ENCODE peak calls at places on chromosomes 4 and X, in five cellular contexts. C is IMR-90, U is PC-3, N is tibial artery, P is hepatocyte. T is an unnamed sample. For H3K36me3, the result is how much of the 10 kb centered on the place peaks cover.

GRCh38 chr4:189121336-189121735 is 819.3 kb upstream of the FRG1 start:
- DNase-seq in C (no peak), U (no peak), N (no peak), P (no peak), T (no peak)

GRCh38 chr4:39514888-39515401 is 12.3 kb downstream of the UGDH start:
- DNase-seq in C (peak), U (peak), N (no peak), P (peak), T (peak)

GRCh38 chr4:84498203-84499026 is 677 bp downstream of the NKX6-1 start:
- DNase-seq in C (peak), U (peak), N (no peak), P (peak), T (peak)

GRCh38 chr4:77852892-77853495 is 9.6 kb upstream of the MRPL1 start:
- DNase-seq in C (no peak), U (no peak), N (no peak), P (no peak), T (no peak)

GRCh38 chrX:44080083-44080482 is 106.9 kb upstream of the NDP start:
- DNase-seq in C (no peak), U (no peak), N (no peak), P (no peak), T (no peak)

GRCh38 chr4:114603455-114603854 is 4.8 kb downstream of the UGT8 start:
- DNase-seq in C (no peak), U (no peak), N (no peak), P (no peak), T (no peak)

GRCh38 chrX:95889279-95889678 is 795.4 kb upstream of the DIAPH2 start:
- DNase-seq in C (no peak), U (no peak), N (no peak), P (no peak), T (no peak)

GRCh38 chr4:4858527-4858926 is 938 bp upstream of the MSX1 start:
- DNase-seq in C (no peak), U (no peak), N (no peak), P (no peak), T (no peak)

GRCh38 chr4:139552908-139553307 is 3.1 kb downstream of the SETD7 start:
- DNase-seq in C (no peak), U (no peak), N (no peak), P (no peak), T (no peak)

GRCh38 chr4:40301592-40301991 is 33.5 kb upstream of the CHRNA9 start:
- DNase-seq in C (no peak), U (no peak), N (peak), P (no peak), T (no peak)

GRCh38 chr4:15400911-15401671 is 26.7 kb upstream of the C1QTNF7 start:
- DNase-seq in C (peak), U (peak), N (peak), P (peak), T (peak)

GRCh38 chrX:155216940-155217450 is 735 bp downstream of the VBP1 start:
- DNase-seq in C (peak), U (peak), N (no peak), P (peak), T (peak)

GRCh38 chr4:498328-498919 is 532 bp downstream of the ZNF721 start:
- DNase-seq in C (no peak), U (no peak), N (no peak), P (no peak), T (peak)

GRCh38 chr4:147589586-147589985 is 27.6 kb upstream of the TMEM184C start:
- DNase-seq in C (no peak), U (no peak), N (no peak), P (no peak), T (peak)

GRCh38 chr4:93031431-93032098 is 727.8 kb downstream of the GRID2 start:
- DNase-seq in C (no peak), U (no peak), N (no peak), P (no peak), T (no peak)

GRCh38 chr4:184347251-184348239 is 126.8 kb downstream of the IRF2 start:
- DNase-seq in C (peak), U (peak), N (no peak), P (peak), T (no peak)

GRCh38 chrX:148552775-148553174 is 52.4 kb downstream of the AFF2 start:
- DNase-seq in C (no peak), U (no peak), N (no peak), P (no peak), T (no peak)

GRCh38 chrX:16239211-16239610 is 71.9 kb downstream of the MAGEB17 start:
- DNase-seq in C (peak), U (peak), N (no peak), P (peak), T (peak)

GRCh38 chr4:182306792-182307507 is 63.7 kb downstream of the TENM3 start:
- DNase-seq in C (peak), U (no peak), N (no peak), P (no peak), T (no peak)

GRCh38 chr4:83251074-83251835 is 33.3 kb downstream of the COQ2 start:
- DNase-seq in C (no peak), U (no peak), N (no peak), P (no peak), T (no peak)

DNA sequence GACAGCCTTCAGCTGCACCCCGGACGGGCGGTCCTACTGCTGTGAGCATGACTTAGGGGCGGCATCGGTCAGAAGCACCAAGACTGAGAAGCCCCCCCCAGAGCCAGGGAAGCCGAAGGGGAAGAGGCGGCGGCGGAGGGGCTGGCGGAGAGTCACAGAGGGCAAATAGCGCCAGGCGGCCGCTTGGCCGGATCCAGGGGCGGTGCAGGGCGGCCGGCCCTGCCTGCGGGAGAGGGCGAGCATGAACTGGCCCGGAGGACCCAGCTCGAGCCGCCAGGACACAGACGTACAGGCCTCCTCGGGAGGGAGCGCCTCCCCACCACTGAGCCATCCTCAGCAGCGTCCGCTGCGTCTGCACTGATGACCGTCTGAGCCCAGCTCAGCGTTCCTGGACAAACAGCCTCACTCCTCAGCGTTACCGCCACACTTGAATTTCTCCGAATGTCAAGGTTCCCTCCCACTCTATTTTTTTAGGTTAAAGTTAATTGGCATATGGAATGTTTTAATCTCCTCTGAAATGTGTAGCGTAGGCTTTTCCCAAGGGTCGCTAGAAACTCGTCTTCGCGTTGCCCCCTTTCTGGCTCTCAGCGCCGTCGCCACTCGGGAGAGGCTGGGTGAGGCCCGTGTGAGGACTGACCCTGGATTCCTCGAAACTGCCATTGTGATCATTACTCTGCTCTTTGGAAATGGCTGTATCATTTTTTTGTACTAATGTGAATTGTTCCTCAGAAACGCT is 29.9 kb downstream of the NELFA start:
- DNase-seq in C (no peak), U (no peak), N (no peak), P (no peak), T (no peak)
- H3K36me3 ChIP-seq in C (half or more), U (under half), N (half or more), P (under half), T (under half)

DNA sequence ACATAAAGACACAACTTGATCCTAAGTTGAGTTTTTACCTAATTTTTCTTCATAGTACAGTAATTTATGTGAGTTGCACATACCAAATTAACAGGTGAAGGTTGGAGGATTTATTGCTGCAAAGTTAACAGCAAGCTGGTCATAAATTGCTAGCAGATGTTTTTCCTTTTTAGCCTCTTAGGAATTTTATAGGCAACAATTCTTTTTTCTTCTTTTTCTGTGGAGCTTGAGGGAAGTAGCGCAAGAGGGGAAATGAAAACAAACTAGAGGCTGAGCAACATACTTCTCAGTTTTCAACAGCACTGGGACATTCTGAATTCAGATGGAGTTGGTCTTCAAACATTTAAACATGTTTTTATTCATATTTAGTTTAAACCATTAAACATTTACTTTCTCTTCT is 63.7 kb upstream of the TLR2 start:
- DNase-seq in C (peak), U (no peak), N (no peak), P (no peak), T (no peak)
- H3K36me3 ChIP-seq in C (under half), U (under half), N (half or more), P (under half), T (under half)

GRCh38 chr4:75081561-75081960 is 148.6 kb downstream of the PARM1 start:
- DNase-seq in C (no peak), U (no peak), N (no peak), P (no peak), T (no peak)

GRCh38 chr4:75087865-75088264 is 154.9 kb downstream of the PARM1 start:
- DNase-seq in C (no peak), U (no peak), N (no peak), P (no peak), T (no peak)

GRCh38 chr4:75089206-75089605 is 156.3 kb downstream of the PARM1 start:
- DNase-seq in C (no peak), U (no peak), N (no peak), P (no peak), T (no peak)

GRCh38 chr4:75087416-75087815 is 154.5 kb downstream of the PARM1 start:
- DNase-seq in C (no peak), U (no peak), N (no peak), P (no peak), T (no peak)
- H3K36me3 ChIP-seq in C (under half), U (under half), N (under half), P (under half), T (under half)

DNA sequence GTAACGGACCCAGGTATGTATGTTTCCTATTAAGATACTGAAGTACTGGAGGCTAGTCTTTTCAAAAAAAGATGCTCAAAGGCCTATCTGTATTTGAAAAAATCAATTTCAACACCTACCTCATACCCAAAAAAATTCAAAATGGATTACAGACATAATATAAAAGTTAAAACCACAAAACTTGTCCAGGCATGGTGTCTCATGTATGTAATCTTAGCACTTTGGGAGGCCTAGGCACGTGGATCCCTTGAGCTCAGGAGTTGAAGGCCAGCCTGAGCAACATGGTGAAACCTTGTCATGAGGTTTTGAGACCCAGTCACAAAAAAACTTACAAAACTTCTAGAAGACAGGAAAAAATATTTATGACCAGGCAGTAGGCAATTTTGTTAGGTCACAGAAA is 16.7 kb downstream of the RBMX start:
- DNase-seq in C (no peak), U (no peak), N (no peak), P (no peak), T (no peak)
- H3K36me3 ChIP-seq in C (under half), U (under half), N (under half), P (under half), T (under half)

DNA sequence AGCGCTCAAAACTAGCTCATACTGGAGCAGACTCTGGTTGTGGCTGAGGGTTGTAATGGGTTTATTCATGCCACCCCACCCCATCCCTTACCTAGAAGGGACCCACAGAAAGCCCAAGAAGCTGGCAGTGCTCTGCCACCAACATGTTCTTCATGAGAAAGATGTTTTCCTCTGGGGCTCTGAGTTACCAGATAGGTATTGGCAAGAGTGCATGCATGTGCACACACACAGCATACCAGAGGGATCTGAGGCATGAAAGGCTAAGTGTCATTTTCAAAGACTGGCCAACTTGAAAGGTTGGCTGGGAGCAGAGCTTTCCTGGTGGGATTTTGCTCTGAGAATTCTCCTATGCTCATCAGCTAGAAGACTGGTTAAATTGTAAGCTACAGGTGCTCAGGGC is 65.2 kb downstream of the PHOX2B start:
- DNase-seq in C (no peak), U (no peak), N (no peak), P (no peak), T (peak)
- H3K36me3 ChIP-seq in C (under half), U (under half), N (half or more), P (under half), T (under half)

GRCh38 chr4:169225058-169225751 is 45.6 kb downstream of the SH3RF1 start:
- DNase-seq in C (peak), U (peak), N (no peak), P (peak), T (peak)

GRCh38 chr4:169228076-169228475 is 42.7 kb downstream of the SH3RF1 start:
- DNase-seq in C (no peak), U (no peak), N (no peak), P (no peak), T (no peak)

GRCh38 chr4:169226565-169226964 is 44.2 kb downstream of the SH3RF1 start:
- DNase-seq in C (no peak), U (no peak), N (no peak), P (no peak), T (no peak)

GRCh38 chr4:169222768-169223167 is 48.0 kb downstream of the SH3RF1 start:
- DNase-seq in C (no peak), U (no peak), N (no peak), P (peak), T (no peak)

GRCh38 chr4:169225812-169226211 is 44.9 kb downstream of the SH3RF1 start:
- DNase-seq in C (peak), U (peak), N (no peak), P (no peak), T (peak)
- H3K36me3 ChIP-seq in C (under half), U (under half), N (under half), P (under half), T (under half)

GRCh38 chrX:71131510-71131909 is 13.1 kb downstream of the MED12 start:
- DNase-seq in C (no peak), U (no peak), N (no peak), P (no peak), T (no peak)

GRCh38 chrX:71128166-71128833 is 9.9 kb downstream of the MED12 start:
- DNase-seq in C (peak), U (no peak), N (no peak), P (no peak), T (peak)

DNA sequence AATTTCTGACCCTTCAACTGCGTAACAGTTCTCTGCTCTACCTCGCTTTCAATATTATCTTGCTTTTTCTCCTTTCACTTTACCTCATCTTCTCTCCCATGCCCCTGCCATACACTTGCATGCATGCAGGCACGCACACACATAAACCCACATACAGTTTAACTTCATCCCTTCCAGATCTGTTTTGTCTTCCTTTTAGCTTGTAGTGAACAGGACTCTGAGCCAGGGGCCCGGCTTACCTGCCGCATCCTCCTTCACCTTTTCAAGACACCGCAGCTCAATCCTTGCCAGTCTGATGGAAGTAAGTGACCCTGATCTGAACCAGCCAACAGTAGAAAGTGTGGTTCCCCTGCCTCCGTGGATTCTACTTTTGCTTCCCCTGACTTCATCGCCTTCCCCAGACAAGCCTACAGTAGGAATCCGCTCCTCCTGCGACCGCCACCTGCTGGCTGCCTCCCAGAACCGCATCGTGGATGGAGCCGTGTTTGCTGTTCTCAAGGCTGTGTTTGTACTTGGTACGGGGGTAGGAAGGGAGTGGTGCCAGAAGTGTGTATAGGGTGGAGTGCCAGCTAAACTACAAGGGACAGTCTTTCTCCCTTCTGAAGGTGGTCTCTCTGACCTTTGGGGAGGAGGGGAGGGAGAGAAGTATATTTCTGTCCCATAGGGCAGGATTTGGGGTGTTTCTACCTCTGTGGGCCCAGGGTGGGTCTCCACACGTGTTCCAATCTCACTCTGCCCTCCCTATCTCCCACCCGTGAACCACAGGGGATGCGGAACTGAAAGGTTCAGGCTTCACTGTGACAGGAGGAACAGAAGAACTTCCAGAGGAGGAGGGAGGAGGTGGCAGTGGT is 10.7 kb downstream of the MED12 start:
- DNase-seq in C (peak), U (peak), N (peak), P (peak), T (peak)
- H3K36me3 ChIP-seq in C (half or more), U (under half), N (half or more), P (under half), T (under half)

GRCh38 chr4:48333587-48333986 is 7.7 kb upstream of the SLAIN2 start:
- DNase-seq in C (no peak), U (peak), N (no peak), P (no peak), T (peak)

GRCh38 chr4:48332661-48333060 is 8.7 kb upstream of the SLAIN2 start:
- DNase-seq in C (no peak), U (no peak), N (no peak), P (no peak), T (no peak)

GRCh38 chr4:48334900-48335384 is 6.4 kb upstream of the SLAIN2 start:
- DNase-seq in C (no peak), U (peak), N (no peak), P (no peak), T (no peak)

GRCh38 chr4:48336471-48336870 is 4.9 kb upstream of the SLAIN2 start:
- DNase-seq in C (no peak), U (no peak), N (no peak), P (no peak), T (no peak)

GRCh38 chr4:48334236-48334635 is 7.1 kb upstream of the SLAIN2 start:
- DNase-seq in C (no peak), U (no peak), N (no peak), P (no peak), T (no peak)
- H3K36me3 ChIP-seq in C (under half), U (under half), N (under half), P (under half), T (under half)

GRCh38 chr4:2761035-2761923 is 5.1 kb upstream of the TNIP2 start:
- DNase-seq in C (no peak), U (peak), N (peak), P (peak), T (no peak)

GRCh38 chr4:2754848-2755820 is 1.0 kb downstream of the TNIP2 start:
- DNase-seq in C (no peak), U (no peak), N (no peak), P (no peak), T (no peak)

GRCh38 chr4:2756691-2757350 is 685 bp upstream of the TNIP2 start:
- DNase-seq in C (no peak), U (no peak), N (peak), P (no peak), T (no peak)

GRCh38 chr4:2755821-2756690 is at the start of gene TNIP2:
- DNase-seq in C (peak), U (peak), N (peak), P (peak), T (peak)

GRCh38 chr4:2757426-2757825 is 1.3 kb upstream of the TNIP2 start:
- DNase-seq in C (no peak), U (no peak), N (peak), P (no peak), T (no peak)
- H3K36me3 ChIP-seq in C (under half), U (under half), N (under half), P (under half), T (under half)